ENCODE peak calls at places on chromosomes 2 and 18, in seven cellular contexts. One of them, this sample, is unnamed.

GRCh38 chr2:206274434-206275273 is at the start of gene ZDBF2:
- DNase-seq in SK-N-SH: peak; percentile 88
- DNase-seq in thoracic aorta: no peak
- DNase-seq in astrocyte: peak; percentile 71
- DNase-seq in body of pancreas: peak; percentile 60
- DNase-seq in ovary: peak; percentile 74
- DNase-seq in gastrocnemius medialis: peak; percentile 24
- DNase-seq in this sample: peak; percentile 31

GRCh38 chr2:42979416-42979869 is 187.1 kb upstream of the HAAO start:
- DNase-seq in thoracic aorta: no peak
- DNase-seq in body of pancreas: peak; percentile 95
- DNase-seq in ovary: no peak
- DNase-seq in gastrocnemius medialis: no peak
- DNase-seq in astrocyte: no peak
- DNase-seq in SK-N-SH: no peak
- DNase-seq in this sample: no peak

GRCh38 chr2:238260879-238261278 is 21.0 kb upstream of the HES6 start:
- DNase-seq in thoracic aorta: no peak
- DNase-seq in gastrocnemius medialis: no peak
- DNase-seq in SK-N-SH: no peak
- DNase-seq in astrocyte: peak; percentile 15
- DNase-seq in body of pancreas: no peak
- DNase-seq in ovary: no peak
- DNase-seq in this sample: no peak

GRCh38 chr2:168814046-168814445 is 11.6 kb downstream of the NOSTRIN start:
- DNase-seq in ovary: no peak
- DNase-seq in SK-N-SH: no peak
- DNase-seq in body of pancreas: no peak
- DNase-seq in gastrocnemius medialis: no peak
- DNase-seq in astrocyte: peak; percentile 42
- DNase-seq in thoracic aorta: no peak
- DNase-seq in this sample: no peak

GRCh38 chr2:16662440-16662839 is 3.2 kb downstream of the CYRIA start:
- DNase-seq in astrocyte: peak; percentile 54
- DNase-seq in gastrocnemius medialis: no peak
- DNase-seq in SK-N-SH: no peak
- DNase-seq in body of pancreas: peak; percentile 25
- DNase-seq in ovary: no peak
- DNase-seq in thoracic aorta: no peak
- DNase-seq in this sample: peak; percentile 66

GRCh38 chr2:97011977-97012569 is 25.7 kb upstream of the FAM178B start:
- DNase-seq in gastrocnemius medialis: no peak
- DNase-seq in ovary: no peak
- DNase-seq in astrocyte: peak; percentile 47
- DNase-seq in SK-N-SH: peak; percentile 41
- DNase-seq in body of pancreas: peak; percentile 44
- DNase-seq in thoracic aorta: no peak
- DNase-seq in this sample: no peak

GRCh38 chr18:6056171-6056932 is 161.0 kb upstream of the TMEM200C start:
- DNase-seq in body of pancreas: no peak
- DNase-seq in SK-N-SH: no peak
- DNase-seq in thoracic aorta: no peak
- DNase-seq in gastrocnemius medialis: no peak
- DNase-seq in astrocyte: peak; percentile 69
- DNase-seq in ovary: no peak
- DNase-seq in this sample: no peak

GRCh38 chr18:48109961-48110493 is 179.6 kb upstream of the SMAD2 start:
- DNase-seq in ovary: no peak
- DNase-seq in gastrocnemius medialis: no peak
- DNase-seq in thoracic aorta: no peak
- DNase-seq in astrocyte: no peak
- DNase-seq in SK-N-SH: no peak
- DNase-seq in body of pancreas: no peak
- DNase-seq in this sample: no peak

GRCh38 chr2:54083021-54083420 is 32.4 kb upstream of the ACYP2 start:
- DNase-seq in body of pancreas: peak; percentile 25
- DNase-seq in ovary: no peak
- DNase-seq in gastrocnemius medialis: no peak
- DNase-seq in SK-N-SH: no peak
- DNase-seq in astrocyte: no peak
- DNase-seq in thoracic aorta: no peak
- DNase-seq in this sample: no peak

GRCh38 chr2:216389565-216389964 is 17.3 kb upstream of the MARCHF4 start:
- DNase-seq in SK-N-SH: no peak
- DNase-seq in ovary: no peak
- DNase-seq in thoracic aorta: no peak
- DNase-seq in body of pancreas: no peak
- DNase-seq in gastrocnemius medialis: no peak
- DNase-seq in astrocyte: peak; percentile 40
- DNase-seq in this sample: no peak

GRCh38 chr2:162196611-162197010 is 44.6 kb upstream of the GCG start:
- DNase-seq in body of pancreas: no peak
- DNase-seq in ovary: no peak
- DNase-seq in astrocyte: peak; percentile 77
- DNase-seq in gastrocnemius medialis: no peak
- DNase-seq in SK-N-SH: no peak
- DNase-seq in thoracic aorta: no peak
- DNase-seq in this sample: no peak

GRCh38 chr2:21467910-21468309 is 344.1 kb downstream of the TDRD15 start:
- DNase-seq in astrocyte: peak; percentile 2
- DNase-seq in gastrocnemius medialis: no peak
- DNase-seq in body of pancreas: no peak
- DNase-seq in SK-N-SH: no peak
- DNase-seq in ovary: no peak
- DNase-seq in thoracic aorta: no peak
- DNase-seq in this sample: no peak

GRCh38 chr2:169178804-169179390 is 109.5 kb downstream of the DHRS9 start:
- DNase-seq in body of pancreas: no peak
- DNase-seq in astrocyte: no peak
- DNase-seq in SK-N-SH: no peak
- DNase-seq in ovary: no peak
- DNase-seq in thoracic aorta: no peak
- DNase-seq in gastrocnemius medialis: no peak
- DNase-seq in this sample: no peak

GRCh38 chr2:146461068-146461467 is 1383.8 kb upstream of the ACVR2A start:
- DNase-seq in astrocyte: no peak
- DNase-seq in body of pancreas: no peak
- DNase-seq in SK-N-SH: no peak
- DNase-seq in ovary: no peak
- DNase-seq in gastrocnemius medialis: no peak
- DNase-seq in thoracic aorta: no peak
- DNase-seq in this sample: no peak

GRCh38 chr2:59926706-59927105 is 626.7 kb downstream of the BCL11A start:
- DNase-seq in gastrocnemius medialis: no peak
- DNase-seq in astrocyte: no peak
- DNase-seq in ovary: no peak
- DNase-seq in thoracic aorta: no peak
- DNase-seq in SK-N-SH: no peak
- DNase-seq in body of pancreas: no peak
- DNase-seq in this sample: no peak

GRCh38 chr2:36411962-36412444 is 56.4 kb downstream of the CRIM1 start:
- DNase-seq in gastrocnemius medialis: no peak
- DNase-seq in ovary: no peak
- DNase-seq in body of pancreas: no peak
- DNase-seq in astrocyte: no peak
- DNase-seq in SK-N-SH: no peak
- DNase-seq in thoracic aorta: no peak
- DNase-seq in this sample: no peak

GRCh38 chr2:120415060-120415459 is 69.1 kb downstream of the INHBB start:
- DNase-seq in thoracic aorta: no peak
- DNase-seq in SK-N-SH: no peak
- DNase-seq in body of pancreas: no peak
- DNase-seq in astrocyte: no peak
- DNase-seq in ovary: no peak
- DNase-seq in gastrocnemius medialis: no peak
- DNase-seq in this sample: no peak

GRCh38 chr2:169963786-169964185 is 136.5 kb downstream of the UBR3 start:
- DNase-seq in astrocyte: no peak
- DNase-seq in gastrocnemius medialis: no peak
- DNase-seq in body of pancreas: no peak
- DNase-seq in ovary: no peak
- DNase-seq in SK-N-SH: no peak
- DNase-seq in thoracic aorta: no peak
- DNase-seq in this sample: no peak

GRCh38 chr18:45962866-45963265 is 4.3 kb downstream of the EPG5 start:
- DNase-seq in thoracic aorta: no peak
- DNase-seq in gastrocnemius medialis: no peak
- DNase-seq in body of pancreas: no peak
- DNase-seq in astrocyte: peak; percentile 80
- DNase-seq in SK-N-SH: no peak
- DNase-seq in ovary: no peak
- DNase-seq in this sample: no peak

GRCh38 chr2:172582656-172583055 is 26.8 kb downstream of the PDK1 start:
- DNase-seq in thoracic aorta: no peak
- DNase-seq in body of pancreas: no peak
- DNase-seq in gastrocnemius medialis: no peak
- DNase-seq in astrocyte: no peak
- DNase-seq in ovary: no peak
- DNase-seq in SK-N-SH: no peak
- DNase-seq in this sample: no peak

GRCh38 chr2:172096661-172097547 is 5.8 kb downstream of the DLX2 start:
- DNase-seq in astrocyte: peak; percentile 39
- DNase-seq in body of pancreas: no peak
- DNase-seq in thoracic aorta: no peak
- DNase-seq in gastrocnemius medialis: no peak
- DNase-seq in SK-N-SH: peak; percentile 65
- DNase-seq in ovary: no peak
- DNase-seq in this sample: no peak

GRCh38 chr2:169363570-169364150 is 1.3 kb upstream of the LRP2 start:
- DNase-seq in body of pancreas: no peak
- DNase-seq in thoracic aorta: no peak
- DNase-seq in astrocyte: no peak
- DNase-seq in ovary: peak; percentile 39
- DNase-seq in gastrocnemius medialis: no peak
- DNase-seq in SK-N-SH: peak; percentile 62
- DNase-seq in this sample: peak; percentile 46

GRCh38 chr2:30428827-30429461 is 18.1 kb upstream of the LCLAT1 start:
- DNase-seq in thoracic aorta: no peak
- DNase-seq in SK-N-SH: no peak
- DNase-seq in ovary: no peak
- DNase-seq in body of pancreas: no peak
- DNase-seq in gastrocnemius medialis: no peak
- DNase-seq in astrocyte: no peak
- DNase-seq in this sample: no peak

GRCh38 chr2:139160838-139161237 is 380.6 kb upstream of the NXPH2 start:
- DNase-seq in thoracic aorta: no peak
- DNase-seq in astrocyte: no peak
- DNase-seq in SK-N-SH: no peak
- DNase-seq in gastrocnemius medialis: no peak
- DNase-seq in ovary: no peak
- DNase-seq in body of pancreas: no peak
- DNase-seq in this sample: no peak

GRCh38 chr2:41711736-41712135 is 336.1 kb upstream of the PKDCC start:
- DNase-seq in thoracic aorta: no peak
- DNase-seq in ovary: no peak
- DNase-seq in gastrocnemius medialis: no peak
- DNase-seq in astrocyte: no peak
- DNase-seq in SK-N-SH: no peak
- DNase-seq in body of pancreas: no peak
- DNase-seq in this sample: no peak

GRCh38 chr18:6120820-6121279 is 225.5 kb upstream of the TMEM200C start:
- DNase-seq in thoracic aorta: no peak
- DNase-seq in ovary: no peak
- DNase-seq in astrocyte: no peak
- DNase-seq in gastrocnemius medialis: no peak
- DNase-seq in SK-N-SH: no peak
- DNase-seq in body of pancreas: no peak
- DNase-seq in this sample: no peak

GRCh38 chr2:118609138-118609537 is 238.3 kb downstream of the EN1 start:
- DNase-seq in gastrocnemius medialis: no peak
- DNase-seq in astrocyte: no peak
- DNase-seq in ovary: no peak
- DNase-seq in body of pancreas: no peak
- DNase-seq in thoracic aorta: no peak
- DNase-seq in SK-N-SH: no peak
- DNase-seq in this sample: no peak

GRCh38 chr2:112092286-112093041 is 37.4 kb downstream of the TMEM87B start:
- DNase-seq in gastrocnemius medialis: no peak
- DNase-seq in SK-N-SH: no peak
- DNase-seq in body of pancreas: no peak
- DNase-seq in thoracic aorta: no peak
- DNase-seq in astrocyte: peak; percentile 85
- DNase-seq in ovary: no peak
- DNase-seq in this sample: no peak

GRCh38 chr2:3265981-3266726 is 111.5 kb downstream of the EIPR1 start:
- DNase-seq in body of pancreas: no peak
- DNase-seq in thoracic aorta: no peak
- DNase-seq in astrocyte: no peak
- DNase-seq in ovary: no peak
- DNase-seq in SK-N-SH: no peak
- DNase-seq in gastrocnemius medialis: no peak
- DNase-seq in this sample: peak; percentile 11

GRCh38 chr2:159226059-159226461 is 60.4 kb downstream of the WDSUB1 start:
- DNase-seq in body of pancreas: peak; percentile 19
- DNase-seq in ovary: no peak
- DNase-seq in astrocyte: peak; percentile 53
- DNase-seq in thoracic aorta: no peak
- DNase-seq in gastrocnemius medialis: no peak
- DNase-seq in SK-N-SH: no peak
- DNase-seq in this sample: no peak

GRCh38 chr18:12754511-12754910 is 51.7 kb downstream of the PSMG2 start:
- DNase-seq in SK-N-SH: no peak
- DNase-seq in astrocyte: no peak
- DNase-seq in ovary: no peak
- DNase-seq in body of pancreas: no peak
- DNase-seq in gastrocnemius medialis: no peak
- DNase-seq in thoracic aorta: no peak
- DNase-seq in this sample: no peak
- H3K4me1 ChIP-seq in SK-N-SH: no peaks in the 10 kb centered on the region
- H3K4me1 ChIP-seq in astrocyte: no peaks in the 10 kb centered on the region
- H3K4me1 ChIP-seq in ovary: no peaks in the 10 kb centered on the region
- H3K4me1 ChIP-seq in body of pancreas: no peaks in the 10 kb centered on the region
- H3K4me1 ChIP-seq in gastrocnemius medialis: no peaks in the 10 kb centered on the region
- H3K4me1 ChIP-seq in thoracic aorta: peaks cover 7% of the 10 kb centered on the region
- H3K4me1 ChIP-seq in this sample: no peaks in the 10 kb centered on the region

GRCh38 chr18:77765468-77765867 is 515.8 kb downstream of the GALR1 start:
- DNase-seq in SK-N-SH: peak; percentile 34
- DNase-seq in thoracic aorta: no peak
- DNase-seq in gastrocnemius medialis: no peak
- DNase-seq in astrocyte: no peak
- DNase-seq in body of pancreas: peak; percentile 7
- DNase-seq in ovary: peak; percentile 39
- DNase-seq in this sample: no peak
- TF ChIP-seq CTCF in SK-N-SH: peak; percentile 12
- TF ChIP-seq CTCF in thoracic aorta: no peak
- TF ChIP-seq CTCF in gastrocnemius medialis: no peak
- TF ChIP-seq CTCF in astrocyte: peak; percentile 24
- TF ChIP-seq CTCF in body of pancreas: peak; percentile 8
- TF ChIP-seq CTCF in ovary: no peak
- TF ChIP-seq CTCF in this sample: no peak

GRCh38 chr2:58047373-58047674 is 718 bp downstream of the VRK2 start:
- DNase-seq in body of pancreas: no peak
- DNase-seq in SK-N-SH: no peak
- DNase-seq in thoracic aorta: no peak
- DNase-seq in astrocyte: no peak
- DNase-seq in gastrocnemius medialis: no peak
- DNase-seq in ovary: no peak
- DNase-seq in this sample: no peak
- H3K27ac ChIP-seq in body of pancreas: peak overlapping the region; percentile 96
- H3K27ac ChIP-seq in SK-N-SH: no peak overlapping the region
- H3K27ac ChIP-seq in thoracic aorta: peak overlapping the region; percentile 87
- H3K27ac ChIP-seq in astrocyte: peak overlapping the region; percentile 86
- H3K27ac ChIP-seq in gastrocnemius medialis: peak overlapping the region; percentile 84
- H3K27ac ChIP-seq in ovary: peak overlapping the region; percentile 92
- H3K27ac ChIP-seq in this sample: peak overlapping the region; percentile 95

GRCh38 chr2:47697000-47697601 is 85.8 kb upstream of the MSH6 start:
- DNase-seq in SK-N-SH: no peak
- DNase-seq in thoracic aorta: no peak
- DNase-seq in body of pancreas: no peak
- DNase-seq in astrocyte: no peak
- DNase-seq in ovary: no peak
- DNase-seq in gastrocnemius medialis: no peak
- DNase-seq in this sample: no peak
- H3K4me1 ChIP-seq in SK-N-SH: no peaks in the 10 kb centered on the region
- H3K4me1 ChIP-seq in thoracic aorta: no peaks in the 10 kb centered on the region
- H3K4me1 ChIP-seq in body of pancreas: no peaks in the 10 kb centered on the region
- H3K4me1 ChIP-seq in astrocyte: no peaks in the 10 kb centered on the region
- H3K4me1 ChIP-seq in ovary: no peaks in the 10 kb centered on the region
- H3K4me1 ChIP-seq in gastrocnemius medialis: no peaks in the 10 kb centered on the region
- H3K4me1 ChIP-seq in this sample: no peaks in the 10 kb centered on the region